ENCODE peak calls at places on chromosome 14, in six cellular contexts. C, X, O, H, L and Q are unnamed samples.

GRCh38 chr14:78227466-78228077 is 57.4 kb downstream of the NRXN3 start:
- DNase-seq in C (no peak), X (no peak), O (no peak), H (no peak), L (no peak), Q (no peak)

GRCh38 chr14:60945984-60946383 is 34.9 kb downstream of the TRMT5 start:
- DNase-seq in C (no peak), X (no peak), O (no peak), H (no peak), L (no peak), Q (no peak)

GRCh38 chr14:90721619-90722305 is 94.5 kb downstream of the TTC7B start:
- DNase-seq in C (no peak), X (no peak), O (no peak), H (no peak), L (peak; percentile 40), Q (no peak)

GRCh38 chr14:28467611-28468010 is 299.0 kb upstream of the FOXG1 start:
- DNase-seq in C (no peak), X (no peak), O (no peak), H (no peak), L (no peak), Q (no peak)

GRCh38 chr14:36340276-36340890 is 19.9 kb upstream of the MBIP start:
- DNase-seq in C (no peak), X (no peak), O (no peak), H (no peak), L (no peak), Q (no peak)

GRCh38 chr14:22837059-22837749 is 819 bp downstream of the MMP14 start:
- DNase-seq in C (peak; percentile 70), X (peak; percentile 66), O (no peak), H (peak; percentile 71), L (no peak), Q (no peak)

GRCh38 chr14:76918176-76918750 is 92.1 kb downstream of the LRRC74A start:
- DNase-seq in C (peak; percentile 94), X (peak; percentile 49), O (peak; percentile 59), H (peak; percentile 85), L (no peak), Q (peak; percentile 79)

GRCh38 chr14:102737402-102738372 is 39.6 kb upstream of the TRAF3 start:
- DNase-seq in C (no peak), X (no peak), O (no peak), H (no peak), L (no peak), Q (no peak)

GRCh38 chr14:105925615-105926414 is 399.4 kb downstream of the TMEM121 start:
- DNase-seq in C (no peak), X (no peak), O (no peak), H (peak; percentile 18), L (no peak), Q (no peak)

GRCh38 chr14:89641495-89642162 is 224.6 kb upstream of the FOXN3 start:
- DNase-seq in C (no peak), X (no peak), O (no peak), H (no peak), L (no peak), Q (no peak)

GRCh38 chr14:101120636-101121398 is 217.3 kb upstream of the RTL1 start:
- DNase-seq in C (no peak), X (peak; percentile 38), O (peak; percentile 16), H (peak; percentile 62), L (no peak), Q (peak; percentile 79)

GRCh38 chr14:90781344-90781761 is 34.9 kb downstream of the TTC7B start:
- DNase-seq in C (peak; percentile 85), X (peak; percentile 30), O (no peak), H (no peak), L (peak; percentile 32), Q (no peak)

GRCh38 chr14:85060116-85060515 is 469.8 kb upstream of the FLRT2 start:
- DNase-seq in C (peak; percentile 28), X (no peak), O (no peak), H (no peak), L (no peak), Q (no peak)

GRCh38 chr14:53596845-53597525 is 359.6 kb downstream of the BMP4 start:
- DNase-seq in C (no peak), X (no peak), O (no peak), H (no peak), L (no peak), Q (no peak)

GRCh38 chr14:99345472-99345871 is 73.5 kb upstream of the BCL11B start:
- DNase-seq in C (no peak), X (no peak), O (no peak), H (no peak), L (no peak), Q (no peak)

GRCh38 chr14:50533314-50533705 is 941 bp upstream of the MAP4K5 start:
- DNase-seq in C (no peak), X (no peak), O (no peak), H (no peak), L (no peak), Q (peak; percentile 77)

GRCh38 chr14:21634840-21635239 is at the start of gene OR10G2:
- DNase-seq in C (no peak), X (no peak), O (no peak), H (no peak), L (no peak), Q (no peak)

GRCh38 chr14:69842671-69843407 is 36.4 kb upstream of the SMOC1 start:
- DNase-seq in C (no peak), X (peak; percentile 70), O (peak; percentile 96), H (no peak), L (no peak), Q (no peak)

GRCh38 chr14:69710378-69710777 is 56.6 kb upstream of the SRSF5 start:
- DNase-seq in C (no peak), X (no peak), O (no peak), H (no peak), L (no peak), Q (peak; percentile 68)

GRCh38 chr14:60222820-60223219 is 26.2 kb upstream of the PPM1A start:
- DNase-seq in C (no peak), X (no peak), O (no peak), H (peak; percentile 79), L (no peak), Q (peak; percentile 94)

GRCh38 chr14:90381999-90382451 is 14.8 kb upstream of the CALM1 start:
- DNase-seq in C (no peak), X (no peak), O (peak; percentile 51), H (peak; percentile 57), L (no peak), Q (no peak)

GRCh38 chr14:65206448-65207096 is 104.3 kb upstream of the MAX start:
- DNase-seq in C (no peak), X (no peak), O (no peak), H (no peak), L (peak; percentile 63), Q (no peak)

GRCh38 chr14:90520326-90520725 is 123.5 kb downstream of the CALM1 start:
- DNase-seq in C (no peak), X (no peak), O (no peak), H (peak; percentile 32), L (no peak), Q (no peak)

GRCh38 chr14:81655423-81656314 is 122.0 kb upstream of the SEL1L start:
- DNase-seq in C (no peak), X (no peak), O (no peak), H (no peak), L (no peak), Q (no peak)